ENCODE peak calls at places on chromosomes 2 and 18, in seven cellular contexts. K, Q, E, J, S, G and R are unnamed samples.

GRCh38 chr2:145760781-145761649 is 1241.1 kb upstream of the ZEB2 start:
- DNase-seq in Q (no peak), G (no peak), K (peak), E (no peak), S (peak), J (no peak), R (no peak)

GRCh38 chr2:28447943-28448737 is 47.7 kb upstream of the PLB1 start:
- DNase-seq in G (peak), E (no peak), Q (no peak), K (peak), S (peak), J (no peak), R (no peak)

GRCh38 chr2:99624682-99625081 is 134.9 kb upstream of the REV1 start:
- DNase-seq in E (no peak), Q (no peak), K (no peak), S (no peak), J (no peak), G (no peak), R (no peak)

GRCh38 chr18:26656944-26657536 is 108.7 kb upstream of the KCTD1 start:
- DNase-seq in J (no peak), G (peak), E (peak), Q (peak), S (peak), K (peak), R (peak)

GRCh38 chr2:28349546-28350165 is 43.0 kb upstream of the FOSL2 start:
- DNase-seq in Q (no peak), E (no peak), J (no peak), G (no peak), S (no peak), K (no peak), R (no peak)

GRCh38 chr2:158378926-158379325 is 77.6 kb downstream of the CCDC148 start:
- DNase-seq in G (no peak), J (no peak), K (no peak), Q (no peak), S (no peak), E (no peak), R (no peak)

GRCh38 chr2:68751397-68752339 is 17.1 kb downstream of the ARHGAP25 start:
- DNase-seq in G (peak), S (peak), J (peak), Q (peak), K (peak), E (peak), R (peak)

GRCh38 chr18:62987035-62987830 is 271.9 kb downstream of the PHLPP1 start:
- DNase-seq in Q (no peak), J (no peak), S (no peak), G (no peak), K (no peak), E (no peak), R (no peak)

GRCh38 chr2:239275037-239275685 is 125.7 kb downstream of the HDAC4 start:
- DNase-seq in Q (peak), E (peak), K (peak), J (no peak), S (peak), G (peak), R (peak)

GRCh38 chr18:79738565-79739439 is 58.9 kb upstream of the KCNG2 start:
- DNase-seq in Q (no peak), E (no peak), K (no peak), G (no peak), S (no peak), J (no peak), R (no peak)

GRCh38 chr2:209458018-209458979 is 34.5 kb downstream of the MAP2 start:
- DNase-seq in K (no peak), G (no peak), Q (no peak), E (no peak), S (no peak), J (no peak), R (no peak)

GRCh38 chr2:238060096-238060541 is 682 bp upstream of the SCLY start:
- DNase-seq in J (no peak), E (no peak), Q (peak), G (peak), S (no peak), K (peak), R (no peak)

GRCh38 chr2:207593277-207593676 is 31.9 kb downstream of the METTL21A start:
- DNase-seq in J (no peak), E (no peak), K (no peak), S (no peak), Q (no peak), G (no peak), R (no peak)

GRCh38 chr18:10860937-10861336 is 288.4 kb downstream of the PIEZO2 start:
- DNase-seq in G (no peak), Q (no peak), S (no peak), K (peak), E (no peak), J (no peak), R (no peak)

GRCh38 chr2:219021591-219021990 is 19.7 kb downstream of the CFAP65 start:
- DNase-seq in J (no peak), E (no peak), Q (no peak), K (no peak), G (no peak), S (no peak), R (no peak)
- TF ChIP-seq CTCF in J (no peak), E (no peak), Q (no peak), K (no peak), G (no peak), S (no peak), R (no peak)

DNA sequence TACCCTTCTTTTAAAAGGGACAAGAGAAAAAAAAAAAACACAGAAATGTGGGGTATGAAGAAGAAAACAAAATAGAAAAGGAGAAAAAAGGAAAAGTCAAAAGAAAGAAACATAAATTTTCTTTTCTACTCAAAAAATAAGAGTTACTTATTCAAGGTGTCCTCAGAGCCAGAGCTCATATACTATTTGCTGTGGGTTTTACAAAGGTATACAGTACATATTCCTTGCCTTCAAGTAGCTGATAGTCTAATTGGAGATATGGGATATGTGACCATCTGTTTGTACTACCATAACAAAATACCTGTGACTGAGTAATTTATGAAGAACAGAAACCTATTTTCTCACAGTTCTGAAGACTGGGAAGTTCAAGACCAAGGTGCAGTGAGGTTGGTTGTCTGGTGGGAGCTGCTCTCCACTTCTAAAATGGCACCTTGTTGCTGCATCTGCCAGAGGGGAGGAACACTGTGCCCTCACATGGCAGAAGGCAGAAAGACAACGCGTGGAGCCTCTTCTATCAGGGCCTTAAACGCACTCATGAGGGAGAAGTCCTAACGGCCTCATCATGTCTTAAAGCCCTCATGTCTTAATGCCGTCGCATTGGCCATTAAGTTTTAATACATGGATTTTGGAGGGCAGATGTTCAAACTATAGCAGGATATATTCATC is 33.9 kb downstream of the NBAS start:
- DNase-seq in J (no peak), G (no peak), K (no peak), S (no peak), Q (no peak), E (peak), R (no peak)
- TF ChIP-seq CTCF in J (peak), G (no peak), K (no peak), S (no peak), Q (no peak), E (no peak), R (no peak)

GRCh38 chr2:47174731-47175361 is 19.7 kb upstream of the STPG4 start:
- DNase-seq in E (peak), S (peak), K (peak), G (no peak), Q (peak), J (peak), R (no peak)

GRCh38 chr2:47179325-47179724 is 24.2 kb upstream of the STPG4 start:
- DNase-seq in S (no peak), G (no peak), E (no peak), K (no peak), J (no peak), Q (no peak), R (no peak)

GRCh38 chr2:47178359-47178758 is 23.3 kb upstream of the STPG4 start:
- DNase-seq in Q (no peak), J (no peak), G (no peak), S (no peak), K (no peak), E (no peak), R (no peak)

GRCh38 chr2:47173986-47174730 is 19.1 kb upstream of the STPG4 start:
- DNase-seq in J (no peak), E (no peak), K (no peak), S (no peak), G (no peak), Q (no peak), R (no peak)

GRCh38 chr2:47177042-47177565 is 22.0 kb upstream of the STPG4 start:
- DNase-seq in Q (peak), E (no peak), J (no peak), S (no peak), G (no peak), K (no peak), R (no peak)
- TF ChIP-seq CTCF in Q (no peak), E (no peak), J (no peak), S (no peak), G (no peak), K (no peak), R (no peak)

GRCh38 chr18:75208055-75208835 is 694 bp downstream of the PTGR3 start:
- DNase-seq in Q (peak), K (peak), E (peak), G (no peak), S (peak), J (peak), R (no peak)
- TF ChIP-seq CTCF in Q (no peak), K (no peak), E (no peak), G (no peak), S (peak), J (no peak), R (peak)

DNA sequence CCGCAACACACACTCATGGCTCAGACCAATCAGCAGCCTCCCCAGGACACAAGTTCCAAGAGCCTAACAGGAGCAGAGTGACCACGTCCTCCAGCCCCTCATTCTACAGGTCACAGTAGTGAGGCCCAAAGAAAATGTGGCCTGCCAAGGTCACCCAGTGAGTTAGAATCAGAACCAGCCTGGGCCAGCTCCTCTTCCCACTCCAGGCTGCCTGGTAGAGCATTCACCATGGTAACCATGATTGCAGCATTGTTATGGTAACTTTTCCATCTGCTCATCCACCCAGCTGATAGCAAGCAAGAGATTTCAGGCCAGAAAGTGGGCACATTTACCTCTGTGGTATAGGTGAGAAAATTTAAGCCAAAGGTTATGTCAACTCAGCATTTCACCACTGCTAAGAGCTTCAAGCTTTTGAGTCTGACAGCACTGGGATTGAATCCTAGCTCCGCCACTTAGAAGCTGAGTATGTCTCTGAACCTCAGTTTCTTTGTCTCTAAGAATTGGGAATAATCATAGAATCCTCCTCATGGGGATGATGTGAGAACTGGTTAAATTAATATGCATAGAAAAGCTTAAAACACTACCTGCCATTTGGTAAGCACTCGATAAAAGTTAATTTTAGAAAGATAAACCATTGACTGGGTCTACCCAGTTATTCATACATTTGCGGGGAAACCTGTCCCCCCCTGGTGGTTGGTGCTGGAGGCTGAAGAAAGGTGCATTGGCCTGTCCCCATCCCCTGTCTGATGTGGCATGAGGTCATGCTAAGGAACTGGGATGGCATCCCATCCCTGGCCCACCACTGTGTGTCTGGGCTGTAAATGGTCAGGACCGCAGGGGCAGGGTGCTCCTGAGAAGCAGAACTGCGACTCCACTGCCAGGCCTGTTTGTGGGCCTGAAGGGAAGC is 181.5 kb downstream of the KLHL29 start:
- DNase-seq in J (peak), S (peak), G (no peak), E (peak), Q (peak), K (peak), R (no peak)
- TF ChIP-seq CTCF in J (peak), S (peak), G (peak), E (peak), Q (no peak), K (peak), R (peak)

DNA sequence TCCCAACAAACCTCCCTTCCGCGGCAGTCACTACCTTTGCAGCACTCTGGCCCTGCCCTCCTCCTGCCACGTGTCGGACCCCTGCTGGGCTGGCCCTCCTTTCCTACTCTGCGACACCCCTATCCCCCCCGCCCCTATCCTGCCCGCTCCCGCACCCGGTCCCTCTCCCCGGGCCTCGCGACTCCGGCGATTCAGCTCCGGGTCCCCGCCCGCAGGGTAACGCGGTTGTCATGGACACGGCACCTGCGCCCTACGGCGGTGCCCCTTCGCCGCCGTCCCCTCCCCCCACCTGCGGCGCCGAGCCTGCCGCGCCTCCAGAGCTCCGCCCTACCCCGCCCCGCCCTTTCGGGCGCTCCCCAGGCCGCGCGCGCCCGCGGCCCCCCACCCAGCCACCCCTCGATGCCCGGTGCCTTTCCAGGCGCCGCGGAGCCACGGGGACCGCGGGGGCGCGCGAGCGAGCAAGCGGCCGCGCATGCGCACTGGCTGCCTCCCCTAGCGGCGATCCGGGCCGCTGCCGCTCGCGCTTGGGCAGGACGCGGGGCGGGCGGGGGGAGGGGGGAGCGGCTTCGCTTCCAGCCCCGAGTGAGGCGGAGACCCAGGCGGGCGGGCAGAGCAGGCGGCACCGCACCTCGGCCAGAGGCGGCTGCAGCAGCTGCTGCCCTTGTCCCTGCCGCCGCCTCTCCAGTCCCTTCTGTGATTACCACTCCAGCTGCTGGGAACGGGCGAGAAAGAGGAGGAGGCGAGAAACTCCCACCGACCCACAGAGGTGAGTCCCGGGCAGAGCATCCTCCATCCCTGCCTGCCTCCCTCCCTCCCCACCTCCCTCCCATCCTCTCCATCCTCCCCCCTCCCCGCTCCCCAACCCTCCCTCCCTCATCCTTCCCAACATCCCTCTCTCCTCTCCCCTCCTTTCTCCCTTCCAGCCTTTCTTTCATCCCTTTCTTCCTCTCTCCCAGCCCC is at the start of gene CTNNA2:
- DNase-seq in G (no peak), Q (peak), E (no peak), J (no peak), S (no peak), K (no peak), R (peak)
- TF ChIP-seq CTCF in G (no peak), Q (no peak), E (no peak), J (no peak), S (peak), K (peak), R (peak)

GRCh38 chr2:1567556-1568344 is 154.5 kb downstream of the TPO start:
- DNase-seq in E (no peak), J (no peak), G (no peak), Q (no peak), S (no peak), K (no peak), R (no peak)
- TF ChIP-seq CTCF in E (no peak), J (no peak), G (no peak), Q (no peak), S (no peak), K (no peak), R (no peak)

GRCh38 chr18:24595556-24595955 is 135.1 kb downstream of the HRH4 start:
- DNase-seq in E (no peak), K (no peak), S (no peak), G (no peak), J (no peak), Q (no peak), R (peak)
- TF ChIP-seq CTCF in E (no peak), K (no peak), S (no peak), G (no peak), J (no peak), Q (no peak), R (no peak)

GRCh38 chr2:64175419-64176197 is 31.4 kb upstream of the PELI1 start:
- DNase-seq in S (no peak), Q (no peak), G (no peak), K (no peak), E (no peak), J (no peak), R (no peak)
- TF ChIP-seq CTCF in S (no peak), Q (no peak), G (no peak), K (no peak), E (no peak), J (no peak), R (no peak)

GRCh38 chr2:170401187-170401586 is 223.2 kb downstream of the MYO3B start:
- DNase-seq in S (no peak), J (no peak), Q (no peak), E (no peak), K (no peak), G (no peak), R (no peak)

GRCh38 chr2:170391018-170391417 is 213.1 kb downstream of the MYO3B start:
- DNase-seq in J (no peak), S (no peak), K (no peak), E (no peak), G (no peak), Q (no peak), R (no peak)

GRCh38 chr2:170393861-170394498 is 216.0 kb downstream of the MYO3B start:
- DNase-seq in J (no peak), G (no peak), S (no peak), K (no peak), Q (no peak), E (no peak), R (no peak)

GRCh38 chr2:170394988-170395387 is 217.0 kb downstream of the MYO3B start:
- DNase-seq in S (no peak), Q (no peak), E (no peak), K (no peak), G (no peak), J (no peak), R (no peak)

DNA sequence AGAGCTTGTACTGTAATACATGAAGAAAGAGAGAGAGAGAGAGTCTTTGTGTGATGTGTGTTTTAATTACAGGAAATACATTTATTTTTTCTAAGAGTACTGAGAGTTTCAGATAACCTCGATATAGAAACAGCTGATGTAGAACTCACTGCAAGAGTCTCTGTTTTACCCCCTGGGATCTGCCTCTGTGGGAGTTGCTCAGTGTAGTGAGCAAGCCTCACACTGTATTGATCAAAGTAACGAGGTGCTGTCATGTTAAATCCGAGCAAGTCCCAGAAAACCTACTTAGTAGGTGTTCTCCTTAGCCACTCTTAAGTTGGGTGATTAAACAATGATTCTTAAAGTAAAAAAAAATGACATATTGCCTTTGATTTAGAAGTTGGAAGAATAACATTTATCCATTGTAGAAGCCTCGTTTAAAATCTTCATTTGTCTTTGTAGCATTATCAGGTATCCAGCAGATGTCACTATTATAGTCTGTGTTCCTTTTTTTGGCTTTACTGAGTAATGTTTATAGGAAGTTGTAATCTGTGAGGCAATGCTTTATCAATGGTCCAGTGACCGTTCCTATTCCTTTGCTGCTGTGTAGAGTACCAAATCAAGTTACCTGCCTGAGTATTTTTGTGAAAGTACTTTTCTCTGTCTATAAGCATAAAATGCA is 219.0 kb downstream of the MYO3B start:
- DNase-seq in S (peak), Q (peak), K (peak), E (no peak), G (no peak), J (peak), R (no peak)
- TF ChIP-seq CTCF in S (peak), Q (peak), K (peak), E (no peak), G (peak), J (peak), R (peak)